ENCODE peak calls at places on chromosomes 7 and 10, in nine cellular contexts. E, V, P, K, Z, G, H, X and I are unnamed samples.

GRCh38 chr7:27102578-27103442 is at the start of gene HOXA2:
- DNase-seq in Z (no peak), V (no peak), K (no peak), H (peak), E (no peak), P (no peak), G (peak), X (no peak), I (no peak)

GRCh38 chr10:19749185-19749729 is 67.0 kb upstream of the PLXDC2 start:
- DNase-seq in P (no peak), H (peak), X (no peak), V (peak), Z (peak), E (no peak), G (no peak), K (no peak), I (no peak)

GRCh38 chr10:4061441-4061951 is 276.5 kb upstream of the KLF6 start:
- DNase-seq in V (no peak), Z (no peak), K (no peak), E (no peak), G (peak), X (no peak), P (no peak), H (no peak), I (no peak)

GRCh38 chr7:44278451-44279161 is 46.8 kb downstream of the CAMK2B start:
- DNase-seq in Z (no peak), P (peak), E (no peak), G (peak), V (no peak), H (no peak), X (no peak), K (no peak), I (no peak)

GRCh38 chr10:49296826-49297225 is 2.1 kb upstream of the C10orf71 start:
- DNase-seq in H (no peak), V (no peak), G (no peak), Z (no peak), P (no peak), X (no peak), E (no peak), K (no peak), I (no peak)

GRCh38 chr10:11325817-11326216 is 285.6 kb downstream of the USP6NL start:
- DNase-seq in V (no peak), P (no peak), H (no peak), Z (peak), K (no peak), E (no peak), G (no peak), X (no peak), I (no peak)

GRCh38 chr7:4204530-4205165 is 477.4 kb upstream of the FOXK1 start:
- DNase-seq in P (peak), Z (no peak), E (no peak), V (no peak), X (no peak), G (no peak), K (peak), H (no peak), I (peak)

GRCh38 chr10:74836855-74837254 is 10.5 kb downstream of the KAT6B start:
- DNase-seq in E (no peak), X (no peak), Z (no peak), G (no peak), H (no peak), K (no peak), V (no peak), P (no peak), I (no peak)

GRCh38 chr10:84063440-84063839 is 75.9 kb upstream of the GHITM start:
- DNase-seq in X (no peak), V (no peak), P (no peak), G (no peak), K (no peak), Z (no peak), H (no peak), E (no peak), I (no peak)

GRCh38 chr7:43803865-43804264 is 45.4 kb downstream of the BLVRA start:
- DNase-seq in H (no peak), P (no peak), V (no peak), E (no peak), K (no peak), Z (no peak), X (no peak), G (no peak), I (no peak)

GRCh38 chr10:84194424-84195043 is at the start of gene CDHR1:
- DNase-seq in X (peak), Z (no peak), V (no peak), H (peak), P (peak), E (no peak), G (peak), K (peak), I (peak)

GRCh38 chr7:129225206-129225930 is 538 bp downstream of the AHCYL2 start:
- DNase-seq in H (no peak), E (no peak), G (peak), K (peak), V (peak), X (peak), P (peak), Z (no peak), I (peak)

GRCh38 chr7:106731637-106732036 is 70.7 kb upstream of the CCDC71L start:
- DNase-seq in P (no peak), X (no peak), E (no peak), H (no peak), G (no peak), Z (no peak), K (no peak), V (no peak), I (no peak)

GRCh38 chr7:109246330-109247077 is 676.8 kb downstream of the DNAJB9 start:
- DNase-seq in V (peak), H (no peak), X (no peak), E (no peak), K (no peak), P (no peak), Z (peak), G (no peak), I (no peak)

GRCh38 chr7:66409493-66409892 is 204.4 kb downstream of the TPST1 start:
- DNase-seq in E (no peak), Z (no peak), X (no peak), K (no peak), G (no peak), H (no peak), P (no peak), V (no peak), I (no peak)

GRCh38 chr10:118045842-118046490 is 775 bp downstream of the RAB11FIP2 start:
- DNase-seq in E (no peak), X (peak), H (peak), P (no peak), K (peak), G (peak), Z (no peak), V (peak), I (peak)

GRCh38 chr7:91066627-91067026 is 197.6 kb upstream of the FZD1 start:
- DNase-seq in E (no peak), P (no peak), H (no peak), X (no peak), V (no peak), K (no peak), Z (no peak), G (no peak), I (no peak)

GRCh38 chr7:74464931-74465906 is 11.5 kb downstream of the GTF2IRD1 start:
- DNase-seq in G (no peak), X (no peak), Z (no peak), E (no peak), K (no peak), H (no peak), P (no peak), V (no peak), I (no peak)

GRCh38 chr7:141409911-141410329 is 141.3 kb upstream of the AGK start:
- DNase-seq in E (no peak), Z (no peak), H (no peak), X (no peak), P (peak), V (no peak), G (no peak), K (no peak), I (no peak)

GRCh38 chr10:6383099-6383812 is 180.5 kb downstream of the PFKFB3 start:
- DNase-seq in H (no peak), X (no peak), K (no peak), P (no peak), G (no peak), E (no peak), V (peak), Z (peak), I (no peak)

GRCh38 chr7:66668677-66669076 is 40.0 kb downstream of the KCTD7 start:
- DNase-seq in P (no peak), H (no peak), E (no peak), Z (no peak), V (no peak), K (no peak), X (no peak), G (no peak), I (no peak)

GRCh38 chr7:102286237-102287081 is at the start of gene SH2B2:
- DNase-seq in X (peak), E (no peak), K (peak), G (peak), H (no peak), V (peak), Z (no peak), P (peak), I (peak)

GRCh38 chr7:50957855-50958254 is 175.2 kb upstream of the GRB10 start:
- DNase-seq in G (no peak), K (no peak), P (no peak), X (no peak), V (no peak), E (no peak), Z (no peak), H (no peak), I (no peak)

GRCh38 chr7:29564455-29565185 is 985 bp downstream of the PRR15 start:
- DNase-seq in V (peak), X (peak), P (peak), K (no peak), G (peak), H (no peak), E (no peak), Z (peak), I (no peak)

GRCh38 chr7:1675036-1675671 is 5.1 kb downstream of the ELFN1 start:
- DNase-seq in G (peak), K (no peak), P (peak), Z (no peak), V (no peak), H (no peak), X (no peak), E (no peak), I (no peak)

GRCh38 chr7:46285856-46286255 is 364.8 kb upstream of the IGFBP3 start:
- DNase-seq in G (no peak), K (no peak), V (no peak), P (no peak), Z (no peak), H (no peak), E (no peak), X (no peak), I (no peak)

GRCh38 chr7:6160191-6160623 is 112.2 kb downstream of the CYTH3 start:
- DNase-seq in Z (no peak), V (peak), P (peak), H (no peak), K (no peak), X (peak), E (no peak), G (peak), I (no peak)

GRCh38 chr10:58746470-58747185 is 234.0 kb downstream of the BICC1 start:
- DNase-seq in E (no peak), Z (no peak), G (no peak), H (no peak), V (no peak), P (no peak), X (no peak), K (no peak), I (no peak)

GRCh38 chr7:45153238-45153637 is 4.4 kb upstream of the RAMP3 start:
- DNase-seq in V (no peak), P (no peak), H (no peak), X (no peak), E (no peak), G (peak), Z (no peak), K (no peak), I (no peak)

GRCh38 chr10:43407148-43407575 is 1.8 kb downstream of the HNRNPF start:
- DNase-seq in E (no peak), K (peak), H (no peak), X (peak), G (peak), P (no peak), V (no peak), Z (no peak), I (peak)

GRCh38 chr10:70607936-70608335 is 5.4 kb upstream of the PRF1 start:
- DNase-seq in E (no peak), H (no peak), X (no peak), P (no peak), G (no peak), Z (no peak), K (no peak), V (no peak), I (no peak)

GRCh38 chr10:103450201-103450695 is 1.9 kb downstream of the CALHM2 start:
- DNase-seq in V (no peak), Z (no peak), E (no peak), P (no peak), G (no peak), K (no peak), H (no peak), X (no peak), I (no peak)

GRCh38 chr10:27815846-27816245 is 70.2 kb upstream of the MKX start:
- DNase-seq in Z (no peak), K (no peak), G (no peak), P (no peak), H (no peak), E (no peak), V (no peak), X (no peak), I (no peak)

GRCh38 chr10:8039323-8039922 is 15.1 kb upstream of the GATA3 start:
- DNase-seq in P (no peak), G (no peak), V (no peak), H (no peak), E (no peak), K (no peak), Z (no peak), X (no peak), I (no peak)